ENCODE peak calls at places on chromosome 4, in five cellular contexts. L is spleen, O is Caco-2, B is fibroblast of lung, X is psoas muscle. E is an unnamed sample.

GRCh38 chr4:114173968-114174367 is 194.5 kb upstream of the ARSJ start:
- DNase-seq in L (no peak), O (no peak), B (no peak), X (no peak), E (no peak)

GRCh38 chr4:24158031-24158430 is 268.2 kb upstream of the PPARGC1A start:
- DNase-seq in L (no peak), O (no peak), B (no peak), X (no peak), E (no peak)

GRCh38 chr4:140300271-140300970 is 73.0 kb upstream of the SCOC start:
- DNase-seq in L (no peak), O (no peak), B (peak; percentile 72), X (no peak), E (no peak)

GRCh38 chr4:85964298-85964697 is 395.6 kb downstream of the MAPK10 start:
- DNase-seq in L (no peak), O (no peak), B (peak; percentile 5), X (no peak), E (no peak)

GRCh38 chr4:118557298-118557851 is 127.8 kb upstream of the METTL14 start:
- DNase-seq in L (no peak), O (no peak), B (peak; percentile 74), X (no peak), E (no peak)

GRCh38 chr4:100547541-100548208 is 29.9 kb upstream of the EMCN start:
- DNase-seq in L (no peak), O (peak; percentile 51), B (no peak), X (no peak), E (no peak)

GRCh38 chr4:140644470-140645185 is 75.9 kb upstream of the UCP1 start:
- DNase-seq in L (peak; percentile 78), O (no peak), B (no peak), X (no peak), E (no peak)

GRCh38 chr4:184756399-184756798 is 22.5 kb upstream of the CENPU start:
- DNase-seq in L (no peak), O (no peak), B (peak; percentile 51), X (no peak), E (no peak)

GRCh38 chr4:94714360-94714759 is 43.4 kb upstream of the BMPR1B start:
- DNase-seq in L (no peak), O (no peak), B (peak; percentile 41), X (no peak), E (no peak)

GRCh38 chr4:49063670-49064069 is 77.6 kb downstream of the CWH43 start:
- DNase-seq in L (no peak), O (no peak), B (no peak), X (no peak), E (no peak)

GRCh38 chr4:64489628-64490027 is 80.4 kb upstream of the TECRL start:
- DNase-seq in L (no peak), O (no peak), B (no peak), X (no peak), E (no peak)

GRCh38 chr4:88939697-88940096 is 117.3 kb downstream of the FAM13A start:
- DNase-seq in L (no peak), O (no peak), B (peak; percentile 91), X (no peak), E (no peak)

GRCh38 chr4:60948008-60948407 is 252.1 kb upstream of the ADGRL3 start:
- DNase-seq in L (no peak), O (no peak), B (peak; percentile 52), X (no peak), E (no peak)

GRCh38 chr4:186684889-186685309 is 38.8 kb downstream of the FAT1 start:
- DNase-seq in L (no peak), O (peak; percentile 88), B (peak; percentile 24), X (no peak), E (no peak)

GRCh38 chr4:107036602-107037151 is 564 bp upstream of the DKK2 start:
- DNase-seq in L (no peak), O (no peak), B (peak; percentile 6), X (peak; percentile 28), E (peak; percentile 10)

GRCh38 chr4:110869862-110870577 is 247.1 kb upstream of the PITX2 start:
- DNase-seq in L (no peak), O (no peak), B (no peak), X (no peak), E (peak; percentile 9)

GRCh38 chr4:17781072-17781830 is at the start of gene FAM184B:
- DNase-seq in L (peak; percentile 74), O (no peak), B (peak; percentile 13), X (peak; percentile 55), E (no peak)

GRCh38 chr4:81648576-81649272 is 177.0 kb upstream of the RASGEF1B start:
- DNase-seq in L (no peak), O (no peak), B (peak; percentile 55), X (no peak), E (peak; percentile 15)

GRCh38 chr4:57114973-57115372 is 4.8 kb upstream of the IGFBP7 start:
- DNase-seq in L (no peak), O (no peak), B (peak; percentile 96), X (no peak), E (no peak)

GRCh38 chr4:57109530-57109846 is 697 bp downstream of the IGFBP7 start:
- DNase-seq in L (no peak), O (no peak), B (no peak), X (peak; percentile 41), E (no peak)

GRCh38 chr4:57113870-57114269 is 3.7 kb upstream of the IGFBP7 start:
- DNase-seq in L (no peak), O (no peak), B (no peak), X (no peak), E (no peak)

GRCh38 chr4:57110635-57111546 is 706 bp upstream of the IGFBP7 start:
- DNase-seq in L (peak; percentile 79), O (no peak), B (peak; percentile 81), X (peak; percentile 54), E (peak; percentile 23)

GRCh38 chr4:57109847-57110634 is at the start of gene IGFBP7:
- DNase-seq in L (peak; percentile 86), O (peak; percentile 38), B (peak; percentile 55), X (peak; percentile 61), E (peak; percentile 24)
- TF ChIP-seq CTCF in L (no peak), O (no peak), B (no peak), X (no peak), E (no peak)

GRCh38 chr4:152164561-152164960 is 371.3 kb downstream of the FBXW7 start:
- DNase-seq in L (no peak), O (peak; percentile 39), B (no peak), X (no peak), E (no peak)
- TF ChIP-seq CTCF in L (no peak), O (no peak), B (no peak), X (no peak), E (no peak)

GRCh38 chr4:159224412-159224811 is 121.5 kb downstream of the RAPGEF2 start:
- DNase-seq in L (no peak), O (no peak), B (no peak), X (no peak), E (no peak)

GRCh38 chr4:159229164-159229563 is 126.3 kb downstream of the RAPGEF2 start:
- DNase-seq in L (no peak), O (peak; percentile 83), B (peak; percentile 95), X (no peak), E (no peak)

GRCh38 chr4:159227378-159227777 is 124.5 kb downstream of the RAPGEF2 start:
- DNase-seq in L (no peak), O (no peak), B (peak; percentile 58), X (no peak), E (no peak)

GRCh38 chr4:159232465-159233106 is 129.7 kb downstream of the RAPGEF2 start:
- DNase-seq in L (no peak), O (no peak), B (no peak), X (no peak), E (no peak)

GRCh38 chr4:159227984-159228383 is 125.1 kb downstream of the RAPGEF2 start:
- DNase-seq in L (peak; percentile 76), O (peak; percentile 86), B (peak; percentile 96), X (peak; percentile 79), E (no peak)
- TF ChIP-seq CTCF in L (peak; percentile 31), O (no peak), B (no peak), X (peak; percentile 17), E (no peak)

DNA sequence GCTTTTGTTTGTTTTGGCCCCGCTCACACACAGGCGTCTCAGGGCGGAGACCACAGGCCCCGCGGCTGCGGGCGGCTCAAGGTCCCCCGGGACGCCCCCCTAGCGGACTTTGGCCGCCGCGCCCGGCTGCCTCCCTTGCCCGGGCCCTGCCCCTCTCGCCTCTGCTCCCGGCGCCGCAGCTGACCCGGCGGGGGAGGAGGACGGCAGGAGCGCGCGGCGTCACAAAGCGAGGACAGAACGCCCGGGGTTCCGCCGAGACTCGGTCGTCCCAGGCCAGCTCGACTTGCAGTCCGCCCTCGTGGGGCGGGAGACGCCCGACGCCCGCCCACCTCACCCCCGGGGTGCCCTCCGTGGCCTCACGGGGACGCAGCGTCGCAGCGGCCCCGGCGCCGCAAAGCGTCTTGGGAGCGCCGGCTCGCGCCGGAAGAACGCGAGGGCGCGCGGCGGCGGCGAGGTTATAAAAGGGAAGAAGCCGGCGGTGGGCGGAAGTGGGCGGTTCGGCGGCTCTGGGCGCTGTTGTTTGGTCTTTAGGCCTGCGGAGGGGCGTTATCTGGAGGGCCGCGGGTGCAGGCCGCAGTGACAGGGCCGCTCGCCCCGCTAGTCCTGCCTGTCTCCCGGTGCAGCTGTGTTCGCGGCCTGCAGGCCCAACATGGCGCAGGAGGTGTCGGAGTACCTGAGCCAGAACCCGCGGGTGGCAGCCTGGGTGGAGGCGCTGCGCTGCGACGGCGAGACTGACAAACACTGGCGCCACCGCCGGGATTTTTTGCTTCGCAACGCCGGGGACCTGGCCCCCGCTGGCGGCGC is at the start of gene CDKN2AIP:
- DNase-seq in L (peak; percentile 99), O (peak; percentile 94), B (peak; percentile 92), X (peak; percentile 97), E (peak; percentile 92)
- TF ChIP-seq CTCF in L (peak; percentile 31), O (peak; percentile 12), B (no peak), X (peak; percentile 17), E (no peak)

DNA sequence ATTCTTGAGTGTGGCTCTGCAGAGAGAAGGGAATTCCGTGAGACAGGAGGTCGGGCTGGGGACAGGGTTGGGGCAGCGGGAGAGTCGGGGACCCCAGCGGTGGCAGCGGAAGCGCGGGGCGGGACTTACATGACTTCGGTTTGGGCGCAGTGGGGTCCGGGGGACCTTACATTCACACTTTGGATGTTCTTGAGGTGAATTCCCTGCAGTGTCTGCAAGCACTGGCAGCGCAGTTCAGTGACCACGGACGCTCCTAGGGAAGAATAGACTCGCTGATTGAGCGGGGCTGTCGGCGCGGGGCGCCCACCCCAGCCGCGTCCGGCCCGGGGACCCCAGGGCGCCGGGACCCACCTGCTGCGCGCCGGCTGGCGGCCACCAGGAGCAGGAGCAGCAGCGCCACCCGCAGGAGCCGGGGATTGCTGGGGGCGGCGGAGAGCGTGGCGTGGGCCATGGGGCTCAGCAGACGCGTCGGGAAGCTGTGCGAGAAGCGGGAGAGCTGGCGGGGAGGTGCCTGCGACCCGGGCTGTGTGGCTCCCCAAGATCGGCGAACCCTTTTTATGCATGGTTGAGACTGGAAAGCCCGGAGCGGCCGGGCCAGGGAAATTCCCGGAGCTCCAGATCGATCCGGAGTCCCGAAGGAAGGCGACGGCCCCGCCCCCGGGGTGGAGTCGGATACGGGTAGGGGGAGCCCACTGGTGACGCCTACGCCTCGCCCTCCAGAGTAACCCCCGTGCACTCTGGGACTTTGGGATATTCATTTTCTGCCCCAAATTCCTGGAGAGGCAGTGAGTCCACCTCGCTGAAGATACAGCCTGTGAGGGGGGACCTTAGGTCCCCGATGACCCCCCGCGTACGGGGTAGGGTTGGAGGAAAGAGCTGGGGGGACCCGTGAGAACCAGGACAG is at the start of gene CXCL3:
- DNase-seq in L (peak; percentile 86), O (peak; percentile 71), B (peak; percentile 40), X (peak; percentile 75), E (peak; percentile 18)
- TF ChIP-seq CTCF in L (peak; percentile 43), O (no peak), B (no peak), X (peak; percentile 23), E (no peak)